ENCODE peak calls at places on chromosomes 11 and 22, in four cellular contexts. K, G, Z and N are unnamed samples.

GRCh38 chr11:134516529-134516928 is 104.5 kb upstream of the B3GAT1 start:
- DNase-seq in K (no peak), G (peak), Z (peak), N (no peak)

GRCh38 chr11:72023335-72023734 is 24.6 kb downstream of the IL18BP start:
- DNase-seq in K (no peak), G (no peak), Z (no peak), N (no peak)

GRCh38 chr22:50528682-50529415 is 963 bp downstream of the TYMP start:
- DNase-seq in K (no peak), G (peak), Z (no peak), N (peak)

GRCh38 chr11:3021125-3021524 is 29.0 kb upstream of the NAP1L4 start:
- DNase-seq in K (peak), G (no peak), Z (peak), N (no peak)

GRCh38 chr22:39654527-39654926 is 84.0 kb downstream of the CACNA1I start:
- DNase-seq in K (no peak), G (no peak), Z (no peak), N (no peak)

GRCh38 chr22:19419464-19420178 is 11.9 kb downstream of the HIRA start:
- DNase-seq in K (no peak), G (no peak), Z (no peak), N (no peak)

GRCh38 chr11:1869427-1870325 is 16.8 kb downstream of the LSP1 start:
- DNase-seq in K (no peak), G (peak), Z (no peak), N (no peak)

GRCh38 chr11:117188620-117189081 is 10.1 kb downstream of the SIDT2 start:
- DNase-seq in K (no peak), G (peak), Z (peak), N (peak)

GRCh38 chr11:26704249-26704648 is 17.6 kb downstream of the SLC5A12 start:
- DNase-seq in K (peak), G (no peak), Z (peak), N (no peak)

GRCh38 chr22:23138584-23139469 is 3.0 kb downstream of the RSPH14 start:
- DNase-seq in K (no peak), G (no peak), Z (no peak), N (no peak)

GRCh38 chr11:119048644-119049043 is 8.4 kb downstream of the HYOU1 start:
- DNase-seq in K (no peak), G (no peak), Z (no peak), N (no peak)

GRCh38 chr11:68038718-68039525 is at the start of gene TCIRG1:
- DNase-seq in K (peak), G (peak), Z (peak), N (peak)

GRCh38 chr11:47271961-47272661 is 2.2 kb downstream of the MADD start:
- DNase-seq in K (no peak), G (no peak), Z (peak), N (no peak)

GRCh38 chr22:47130883-47131610 is 368.6 kb downstream of the TBC1D22A start:
- DNase-seq in K (no peak), G (peak), Z (no peak), N (no peak)

GRCh38 chr22:20206709-20207215 is 55.9 kb upstream of the CCDC188 start:
- DNase-seq in K (no peak), G (peak), Z (peak), N (no peak)

GRCh38 chr11:126999366-126999765 is 1.2 kb downstream of the KIRREL3 start:
- DNase-seq in K (no peak), G (no peak), Z (no peak), N (no peak)

GRCh38 chr11:65452806-65453490 is 30.4 kb downstream of the NEAT1 start:
- DNase-seq in K (peak), G (no peak), Z (peak), N (peak)

GRCh38 chr11:126817096-126817495 is 183.5 kb downstream of the KIRREL3 start:
- DNase-seq in K (peak), G (no peak), Z (no peak), N (no peak)

GRCh38 chr11:125170406-125171031 is 6.0 kb downstream of the PKNOX2 start:
- DNase-seq in K (peak), G (no peak), Z (no peak), N (peak)

GRCh38 chr11:2796508-2797180 is 88.9 kb downstream of the CDKN1C start:
- DNase-seq in K (no peak), G (peak), Z (peak), N (peak)

GRCh38 chr22:47605441-47605840 is 843.0 kb downstream of the TBC1D22A start:
- DNase-seq in K (no peak), G (no peak), Z (peak), N (no peak)

GRCh38 chr11:121460941-121461514 is 8.3 kb upstream of the SORL1-AS1 start:
- DNase-seq in K (no peak), G (no peak), Z (no peak), N (no peak)

GRCh38 chr11:9314291-9315077 is at the start of gene TMEM41B:
- DNase-seq in K (peak), G (peak), Z (peak), N (peak)
- TF ChIP-seq CTCF in K (no peak), G (peak), Z (no peak), N (no peak)

GRCh38 chr11:76695767-76696166 is 25.2 kb upstream of the LRRC32 start:
- DNase-seq in K (no peak), G (no peak), Z (no peak), N (no peak)

GRCh38 chr11:76694664-76695063 is 24.1 kb upstream of the LRRC32 start:
- DNase-seq in K (peak), G (no peak), Z (no peak), N (no peak)

GRCh38 chr11:76693791-76694190 is 23.2 kb upstream of the LRRC32 start:
- DNase-seq in K (no peak), G (no peak), Z (no peak), N (no peak)

GRCh38 chr11:76696756-76697155 is 26.2 kb upstream of the LRRC32 start:
- DNase-seq in K (no peak), G (no peak), Z (no peak), N (no peak)

DNA sequence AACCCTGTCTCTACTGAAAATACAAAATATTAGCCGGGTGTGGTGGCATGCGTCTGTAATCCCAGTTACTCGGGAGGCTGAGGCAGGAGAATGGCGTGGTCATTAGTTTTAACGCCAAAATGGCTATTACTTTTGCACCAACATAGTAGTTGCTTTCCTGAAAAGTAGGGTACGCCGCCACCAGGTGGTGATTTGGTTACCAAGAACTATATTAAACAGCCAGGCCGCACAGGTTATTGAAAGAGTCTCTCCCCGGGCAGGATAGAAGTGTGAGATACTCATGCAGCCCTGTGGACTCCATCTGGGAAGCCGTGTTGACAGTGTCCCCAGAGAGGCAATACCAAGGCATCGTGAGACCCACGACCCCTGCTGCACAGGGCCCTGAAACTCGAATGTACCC is 24.6 kb upstream of the LRRC32 start:
- DNase-seq in K (no peak), G (no peak), Z (no peak), N (no peak)
- H3K4me3 ChIP-seq in K (no peak), G (no peak), Z (no peak), N (no peak)

GRCh38 chr22:17781319-17782031 is 7.2 kb upstream of the BID start:
- DNase-seq in K (peak), G (no peak), Z (peak), N (no peak)
- H3K27ac ChIP-seq in K (no peak), G (no peak), Z (no peak), N (no peak)

GRCh38 chr11:41437006-41437405 is 22.4 kb downstream of the LRRC4C start:
- DNase-seq in K (no peak), G (no peak), Z (no peak), N (no peak)

DNA sequence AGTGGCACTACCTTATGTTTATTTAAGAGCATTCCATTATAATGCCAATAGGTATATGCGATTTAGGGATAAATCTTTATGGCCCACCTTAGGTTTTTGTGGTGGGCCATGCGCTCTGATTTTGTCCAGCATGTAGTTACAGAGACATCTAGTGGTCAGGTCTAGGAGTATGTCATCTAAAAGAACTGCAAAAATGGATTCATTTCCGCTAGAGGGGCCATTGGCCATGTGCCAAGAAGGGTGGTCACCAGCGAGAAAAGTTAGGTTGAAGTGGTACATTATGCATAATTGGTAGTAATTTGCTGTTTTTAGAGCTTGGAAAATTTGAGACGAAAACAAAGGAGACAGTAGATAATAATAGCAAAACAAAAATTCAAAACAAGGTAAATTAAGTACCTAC is 27.7 kb downstream of the LRRC4C start:
- DNase-seq in K (no peak), G (no peak), Z (no peak), N (no peak)
- TF ChIP-seq CTCF in K (peak), G (peak), Z (no peak), N (no peak)